ENCODE peak calls at places on chromosomes 13 and 19, in nine cellular contexts. W is transverse colon, Q is tibial nerve, I is heart left ventricle, C is uterus, N is ovary, V is upper lobe of left lung, U is Peyer's patch, Y is sigmoid colon. R is an unnamed sample. For H3K4me1, the result is how much of the 10 kb centered on the place peaks cover.

GRCh38 chr13:66689037-66689619 is 541.0 kb downstream of the PCDH9 start:
- DNase-seq in Y (no peak), C (no peak), U (no peak), V (no peak), W (no peak), I (no peak), Q (no peak), N (no peak), R (no peak)

GRCh38 chr13:20923272-20923671 is 20.7 kb upstream of the XPO4 start:
- DNase-seq in C (no peak), Y (no peak), N (no peak), V (no peak), Q (no peak), U (no peak), I (no peak), W (no peak), R (no peak)

GRCh38 chr19:11281336-11282049 is 14.5 kb upstream of the TSPAN16 start:
- DNase-seq in Q (no peak), U (no peak), N (no peak), C (no peak), I (no peak), V (no peak), W (no peak), Y (no peak), R (no peak)

GRCh38 chr19:5563008-5563431 is 4.7 kb downstream of the TINCR start:
- DNase-seq in Q (no peak), Y (no peak), W (no peak), V (no peak), U (no peak), I (no peak), C (no peak), N (no peak), R (no peak)

GRCh38 chr13:83453300-83453699 is 429.0 kb downstream of the SLITRK1 start:
- DNase-seq in W (no peak), I (no peak), C (no peak), Q (no peak), U (no peak), V (no peak), N (no peak), Y (no peak), R (no peak)

GRCh38 chr13:30301827-30302226 is 5.5 kb downstream of the KATNAL1 start:
- DNase-seq in U (no peak), N (no peak), Q (no peak), C (no peak), Y (no peak), V (no peak), W (no peak), I (no peak), R (no peak)

GRCh38 chr19:10191347-10191746 is 3.4 kb downstream of the DNMT1 start:
- DNase-seq in C (peak), N (no peak), Y (no peak), I (peak), W (no peak), U (no peak), Q (peak), V (no peak), R (no peak)

GRCh38 chr13:42109957-42110356 is 61.5 kb downstream of the DGKH start:
- DNase-seq in Y (no peak), W (no peak), I (no peak), N (no peak), C (no peak), U (no peak), V (no peak), Q (no peak), R (no peak)

GRCh38 chr19:45499196-45500180 is 1.2 kb downstream of the PPM1N start:
- DNase-seq in Y (no peak), V (no peak), C (no peak), W (peak), U (peak), N (no peak), I (no peak), Q (peak), R (no peak)

GRCh38 chr19:18504886-18505610 is 16.8 kb downstream of the ELL start:
- DNase-seq in U (peak), W (peak), Q (no peak), Y (no peak), I (no peak), C (no peak), V (no peak), N (no peak), R (no peak)

GRCh38 chr19:19538077-19538764 is at the start of gene CILP2:
- DNase-seq in U (no peak), Y (peak), I (no peak), N (peak), V (no peak), W (peak), C (no peak), Q (no peak), R (no peak)

GRCh38 chr13:41428155-41428554 is 29.2 kb upstream of the RGCC start:
- DNase-seq in I (no peak), U (no peak), C (no peak), Q (no peak), W (no peak), Y (no peak), N (no peak), V (no peak), R (no peak)

GRCh38 chr13:36124236-36124822 is 6.9 kb downstream of the DCLK1 start:
- DNase-seq in W (no peak), U (no peak), V (no peak), N (peak), C (peak), Q (peak), Y (no peak), I (peak), R (no peak)

GRCh38 chr13:66948910-66949309 is 281.2 kb downstream of the PCDH9 start:
- DNase-seq in N (no peak), U (no peak), Y (no peak), I (no peak), Q (no peak), V (no peak), W (no peak), C (no peak), R (no peak)

GRCh38 chr13:49443327-49443688 is 556 bp downstream of the CAB39L start:
- DNase-seq in U (no peak), I (no peak), N (no peak), C (no peak), W (no peak), V (no peak), Y (no peak), Q (no peak), R (no peak)

GRCh38 chr19:50376166-50377050 is at the start of gene NR1H2:
- DNase-seq in Q (peak), N (peak), V (peak), Y (peak), C (peak), U (peak), W (peak), I (peak), R (peak)

GRCh38 chr19:43913383-43913782 is 21.7 kb downstream of the ZNF45 start:
- DNase-seq in Y (no peak), W (no peak), V (no peak), N (no peak), U (no peak), C (no peak), I (no peak), Q (no peak), R (no peak)

DNA sequence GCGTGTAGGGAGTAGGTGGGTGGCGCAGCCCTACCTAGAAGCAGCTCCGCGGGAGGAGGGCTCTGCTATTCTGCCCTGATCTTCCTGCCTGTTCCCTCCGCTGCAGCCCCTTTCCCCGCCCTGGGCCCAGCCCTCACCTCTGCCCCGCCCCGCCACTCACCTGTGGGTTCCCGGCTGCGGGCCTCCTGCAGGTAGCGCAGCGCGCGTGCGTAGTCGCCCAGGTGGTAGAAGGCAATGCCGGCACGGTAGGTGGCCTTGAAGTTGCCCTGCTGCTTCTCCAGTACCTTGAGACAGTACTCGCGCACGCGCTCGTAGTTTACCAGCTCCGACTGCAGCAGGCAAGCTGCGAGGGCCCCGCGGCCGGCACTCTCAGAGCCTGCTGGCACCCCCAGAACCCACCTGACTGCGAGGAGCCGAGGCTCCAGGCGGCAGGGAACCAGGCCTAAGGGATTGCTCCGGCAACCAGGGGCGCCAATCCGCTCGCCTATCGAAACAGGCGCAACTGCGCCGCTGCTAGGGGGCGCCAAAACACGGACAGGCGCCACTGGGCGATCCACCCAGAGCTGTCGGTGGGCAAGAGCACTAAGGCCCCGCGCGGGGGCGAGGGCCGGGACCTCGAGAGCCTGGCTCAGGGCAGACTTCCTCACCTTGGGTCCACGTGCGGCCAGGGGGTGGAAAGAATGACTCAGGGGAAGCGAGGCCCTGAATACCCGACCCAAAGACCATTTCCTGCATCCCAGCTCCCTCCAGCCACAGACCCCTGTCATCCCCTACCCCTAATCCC is 965 bp downstream of the TTC9B start:
- DNase-seq in I (no peak), Y (no peak), U (peak), W (peak), Q (no peak), N (no peak), V (peak), C (no peak), R (no peak)
- H3K4me1 ChIP-seq in I (under half), Y (under half), U (under half), W (under half), Q (under half), N (under half), V (under half), C (under half), R (under half)

GRCh38 chr19:39995794-39996193 is 1.1 kb upstream of the ZNF546 start:
- DNase-seq in I (no peak), W (no peak), U (no peak), Y (no peak), N (no peak), C (no peak), Q (no peak), V (no peak), R (no peak)
- H3K4me3 ChIP-seq in I (peak), W (peak), U (no peak), Y (no peak), N (peak), C (peak), Q (no peak), V (no peak), R (peak)

DNA sequence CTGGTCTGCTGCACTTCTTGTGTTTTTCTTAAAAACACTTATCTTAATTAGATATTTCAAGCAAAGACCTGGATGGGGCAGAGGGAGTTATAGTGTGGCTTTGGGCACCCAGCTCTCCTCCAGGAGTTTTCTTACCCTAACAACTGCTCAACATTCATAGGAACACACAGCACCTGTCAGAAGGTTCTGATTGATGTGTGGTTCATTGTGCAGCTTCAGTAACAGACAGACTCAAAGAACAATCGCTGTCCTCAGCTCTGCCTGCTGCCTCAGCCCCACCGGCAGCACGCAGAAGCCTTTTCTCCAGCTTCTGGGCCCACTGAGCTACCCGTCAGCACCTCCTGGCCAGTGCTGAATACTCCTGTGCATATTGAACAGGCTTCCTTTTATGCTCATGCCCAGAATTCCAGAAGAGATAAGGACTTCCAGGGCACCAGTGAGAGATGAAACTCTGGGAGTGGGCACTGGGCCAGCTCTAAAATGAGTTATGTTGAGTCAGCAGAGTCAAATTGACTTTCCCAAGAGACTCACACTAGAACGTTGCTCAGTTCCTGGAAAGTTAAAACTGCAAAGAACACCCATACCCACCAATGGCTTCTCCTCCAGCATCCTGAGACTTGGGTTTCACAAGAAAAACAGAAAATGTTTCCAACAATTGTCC is 119.3 kb downstream of the COL4A1 start:
- DNase-seq in C (no peak), Q (no peak), V (no peak), Y (peak), W (no peak), U (no peak), I (peak), N (no peak), R (no peak)
- TF ChIP-seq POLR2A in C (no peak), Q (no peak), V (no peak), Y (no peak), W (no peak), U (no peak), I (no peak), N (no peak), R (no peak)

GRCh38 chr13:110297771-110298170 is 9.2 kb downstream of the COL4A1 start:
- DNase-seq in C (no peak), Q (no peak), I (no peak), W (no peak), N (no peak), V (no peak), Y (no peak), U (no peak), R (no peak)
- H3K4me1 ChIP-seq in C (under half), Q (half or more), I (half or more), W (half or more), N (under half), V (under half), Y (under half), U (under half), R (under half)

GRCh38 chr13:23430664-23431063 is 2.8 kb downstream of the SACS start:
- DNase-seq in I (no peak), N (no peak), C (no peak), Y (no peak), Q (no peak), U (no peak), V (no peak), W (no peak), R (no peak)

GRCh38 chr13:23427342-23428182 is 5.9 kb downstream of the SACS start:
- DNase-seq in Q (no peak), C (peak), U (no peak), V (no peak), W (peak), I (no peak), Y (peak), N (no peak), R (no peak)

GRCh38 chr13:23432589-23432988 is 913 bp downstream of the SACS start:
- DNase-seq in U (no peak), W (no peak), I (no peak), V (no peak), Y (no peak), C (no peak), N (no peak), Q (no peak), R (no peak)

GRCh38 chr13:23433171-23434153 is at the start of gene SACS:
- DNase-seq in N (no peak), I (no peak), C (no peak), W (no peak), U (no peak), V (no peak), Y (peak), Q (no peak), R (peak)

GRCh38 chr13:23428183-23428528 is 5.3 kb downstream of the SACS start:
- DNase-seq in U (no peak), V (no peak), C (no peak), W (no peak), Y (no peak), N (no peak), I (no peak), Q (no peak), R (no peak)
- H3K4me3 ChIP-seq in U (no peak), V (no peak), C (peak), W (no peak), Y (no peak), N (peak), I (no peak), Q (no peak), R (peak)

GRCh38 chr19:38617283-38617763 is 430 bp downstream of the MAP4K1 start:
- DNase-seq in N (peak), V (no peak), W (no peak), Y (no peak), Q (no peak), I (no peak), C (no peak), U (no peak), R (no peak)

GRCh38 chr19:38619361-38620174 is 580 bp downstream of the EIF3K start:
- DNase-seq in U (no peak), W (no peak), N (no peak), Y (no peak), V (no peak), I (no peak), C (no peak), Q (no peak), R (no peak)

GRCh38 chr19:38617764-38618589 is at the start of gene MAP4K1:
- DNase-seq in Q (no peak), I (peak), W (peak), V (peak), Y (no peak), N (peak), C (peak), U (peak), R (no peak)

GRCh38 chr19:38616265-38616664 is 1.5 kb downstream of the MAP4K1 start:
- DNase-seq in V (no peak), I (no peak), C (no peak), Q (no peak), Y (no peak), N (no peak), U (no peak), W (no peak), R (no peak)

GRCh38 chr19:38618590-38619360 is at the start of gene EIF3K:
- DNase-seq in W (peak), I (peak), N (peak), Q (peak), C (peak), U (peak), V (peak), Y (peak), R (peak)
- TF ChIP-seq POLR2A in W (peak), I (peak), N (peak), Q (peak), C (peak), U (peak), V (peak), Y (peak), R (peak)

GRCh38 chr13:107845911-107846310 is 369.4 kb downstream of the LIG4 start:
- DNase-seq in U (no peak), W (no peak), Y (no peak), C (no peak), N (no peak), V (no peak), Q (no peak), I (no peak), R (no peak)

GRCh38 chr13:107842562-107843180 is 372.7 kb downstream of the LIG4 start:
- DNase-seq in U (no peak), W (no peak), N (no peak), I (no peak), Y (no peak), C (no peak), V (no peak), Q (no peak), R (no peak)

GRCh38 chr13:107846642-107847041 is 368.7 kb downstream of the LIG4 start:
- DNase-seq in V (no peak), N (no peak), I (no peak), C (no peak), U (no peak), W (no peak), Y (no peak), Q (no peak), R (no peak)

GRCh38 chr13:107847406-107847805 is 367.9 kb downstream of the LIG4 start:
- DNase-seq in U (no peak), N (no peak), I (no peak), W (no peak), V (no peak), Y (no peak), Q (no peak), C (no peak), R (no peak)

DNA sequence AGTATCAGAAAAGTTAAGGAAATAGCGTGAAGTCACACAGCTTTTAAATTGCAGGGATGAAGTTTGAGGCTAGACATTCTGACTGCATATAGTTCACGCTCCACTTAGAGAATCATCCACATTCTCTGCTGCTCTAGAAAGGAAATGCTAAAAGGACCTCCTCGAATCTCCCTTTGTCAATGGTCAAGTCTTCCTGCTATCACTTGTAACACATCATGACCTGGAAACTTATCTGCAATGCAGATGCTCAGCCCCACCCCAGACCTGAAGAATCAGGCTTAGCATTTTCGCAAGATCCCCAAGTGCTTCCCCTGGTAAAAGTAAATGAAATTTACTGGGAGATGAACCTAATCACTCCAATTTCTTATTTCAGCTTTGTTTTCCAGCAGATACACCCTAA is 372.1 kb downstream of the LIG4 start:
- DNase-seq in U (no peak), W (no peak), V (no peak), I (no peak), Q (no peak), Y (no peak), N (no peak), C (no peak), R (no peak)
- H3K4me1 ChIP-seq in U (under half), W (under half), V (under half), I (under half), Q (under half), Y (under half), N (under half), C (under half), R (under half)

DNA sequence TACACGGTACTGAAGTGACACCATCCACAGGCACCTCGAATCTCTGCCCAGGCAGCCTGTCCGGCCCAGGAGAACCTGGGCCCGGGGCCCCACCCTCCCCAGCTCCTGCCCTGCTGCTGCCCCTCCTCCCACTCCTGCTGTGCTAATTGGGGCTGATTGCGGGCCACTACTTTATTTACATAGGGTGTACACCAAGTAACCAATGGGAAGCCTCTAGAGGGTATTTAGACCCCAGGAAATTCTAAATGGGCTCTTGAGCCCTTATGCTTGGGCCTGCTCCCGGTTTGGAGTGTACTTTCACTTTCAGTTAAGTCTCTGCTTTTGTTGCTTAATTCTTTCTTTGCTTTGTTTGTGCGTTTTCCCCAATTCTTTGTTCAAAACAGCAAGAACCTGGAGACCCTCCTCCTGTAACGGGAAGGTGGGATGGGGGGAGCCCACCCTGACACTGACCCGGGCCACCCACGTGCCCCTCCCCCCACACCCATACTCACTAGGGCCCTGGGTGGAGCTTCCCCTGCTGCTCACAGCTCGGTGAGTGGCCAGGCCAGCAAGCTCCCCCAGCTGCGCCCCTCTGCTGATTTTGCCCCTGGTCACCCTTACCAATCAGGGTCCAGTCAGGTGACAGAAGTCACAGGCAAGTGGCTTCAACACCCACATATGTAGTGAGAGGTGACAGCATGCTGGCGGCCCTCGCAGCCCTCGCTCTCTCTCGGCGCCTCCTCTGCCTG is 9.4 kb downstream of the SCGB2B2 start:
- DNase-seq in I (no peak), W (no peak), V (peak), Q (no peak), U (no peak), Y (no peak), N (no peak), C (no peak), R (no peak)
- H3K4me3 ChIP-seq in I (peak), W (peak), V (no peak), Q (no peak), U (peak), Y (peak), N (peak), C (no peak), R (peak)

GRCh38 chr13:98571955-98572662 is 4.8 kb downstream of the STK24 start:
- DNase-seq in I (no peak), C (no peak), Y (no peak), U (peak), V (peak), N (no peak), W (peak), Q (no peak), R (peak)
- TF ChIP-seq POLR2A in I (no peak), C (no peak), Y (no peak), U (peak), V (peak), N (no peak), W (peak), Q (no peak), R (peak)

R was measured in gastrocnemius medialis.